ENCODE peak calls at places on chromosomes 6 and 20, in nine cellular contexts. U, V, R, J, G, C, T, P and K are unnamed samples.

GRCh38 chr6:149235130-149235561 is 82.4 kb upstream of the TAB2 start:
- DNase-seq in U (no peak), V (no peak), R (peak), J (peak), G (peak), C (no peak), T (no peak), P (no peak), K (peak)

GRCh38 chr6:47428288-47428687 is 49.3 kb upstream of the CD2AP start:
- DNase-seq in U (no peak), V (no peak), R (no peak), J (no peak), G (no peak), C (no peak), T (no peak), P (no peak), K (no peak)

GRCh38 chr6:38935051-38935450 is 113.5 kb upstream of the GLP1R start:
- DNase-seq in U (no peak), V (no peak), R (no peak), J (no peak), G (no peak), C (no peak), T (no peak), P (no peak), K (no peak)

GRCh38 chr6:131124341-131125071 is 10.8 kb upstream of the AKAP7 start:
- DNase-seq in U (no peak), V (no peak), R (no peak), J (no peak), G (no peak), C (no peak), T (no peak), P (no peak), K (no peak)

GRCh38 chr20:63636752-63637633 is 10.1 kb upstream of the GMEB2 start:
- DNase-seq in U (no peak), V (no peak), R (no peak), J (peak), G (no peak), C (no peak), T (no peak), P (no peak), K (no peak)

GRCh38 chr20:53957421-53958172 is 112.8 kb downstream of the BCAS1 start:
- DNase-seq in U (no peak), V (no peak), R (no peak), J (peak), G (no peak), C (no peak), T (no peak), P (no peak), K (no peak)

GRCh38 chr6:113018351-113019151 is 671.4 kb downstream of the RFPL4B start:
- DNase-seq in U (peak), V (no peak), R (peak), J (peak), G (peak), C (no peak), T (no peak), P (peak), K (peak)

GRCh38 chr6:9523462-9523861 is 891.4 kb downstream of the TFAP2A start:
- DNase-seq in U (peak), V (no peak), R (no peak), J (peak), G (no peak), C (no peak), T (no peak), P (no peak), K (peak)

GRCh38 chr6:37538107-37538506 is 38.4 kb upstream of the CCDC167 start:
- DNase-seq in U (no peak), V (no peak), R (no peak), J (no peak), G (no peak), C (no peak), T (no peak), P (no peak), K (peak)
- TF ChIP-seq CTCF in U (peak), V (peak), R (no peak), J (peak), G (no peak), C (no peak), T (peak), P (no peak), K (peak)

DNA sequence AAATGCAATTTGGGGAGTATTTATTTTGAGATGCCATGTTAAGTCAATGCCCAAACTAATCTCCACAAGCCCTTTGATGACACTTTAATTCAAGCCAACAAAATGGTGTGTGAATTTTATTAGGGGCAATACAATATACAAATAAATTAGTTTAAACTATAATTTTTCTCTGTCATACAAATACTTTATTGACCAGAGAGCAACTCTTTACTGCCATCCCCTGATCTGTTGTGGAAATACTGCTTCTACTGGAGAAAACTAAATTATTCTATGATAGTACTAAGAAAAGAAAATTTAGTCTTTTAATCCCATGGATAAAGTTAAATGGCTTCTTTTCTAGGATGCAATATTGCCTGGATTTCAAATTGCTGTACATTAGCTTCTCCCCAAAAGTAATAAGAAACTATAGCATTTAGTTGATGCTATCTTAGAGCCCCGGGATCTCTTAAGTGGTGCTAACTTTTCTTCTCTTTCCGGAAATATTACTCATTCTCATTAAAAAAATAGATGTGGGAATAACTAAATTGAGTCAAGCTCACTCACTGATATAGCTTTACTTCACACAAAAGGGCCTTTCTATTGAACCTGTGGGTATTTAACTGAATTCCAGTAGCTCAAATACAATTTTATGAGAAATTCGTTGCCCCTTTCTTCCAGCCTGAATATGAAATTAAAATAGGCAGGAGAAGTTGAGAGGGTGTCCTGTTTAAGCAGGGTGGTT is 49.2 kb downstream of the SMPDL3A start:
- DNase-seq in U (no peak), V (no peak), R (no peak), J (peak), G (no peak), C (no peak), T (no peak), P (no peak), K (peak)
- TF ChIP-seq CTCF in U (peak), V (peak), R (peak), J (peak), G (peak), C (peak), T (peak), P (no peak), K (peak)

DNA sequence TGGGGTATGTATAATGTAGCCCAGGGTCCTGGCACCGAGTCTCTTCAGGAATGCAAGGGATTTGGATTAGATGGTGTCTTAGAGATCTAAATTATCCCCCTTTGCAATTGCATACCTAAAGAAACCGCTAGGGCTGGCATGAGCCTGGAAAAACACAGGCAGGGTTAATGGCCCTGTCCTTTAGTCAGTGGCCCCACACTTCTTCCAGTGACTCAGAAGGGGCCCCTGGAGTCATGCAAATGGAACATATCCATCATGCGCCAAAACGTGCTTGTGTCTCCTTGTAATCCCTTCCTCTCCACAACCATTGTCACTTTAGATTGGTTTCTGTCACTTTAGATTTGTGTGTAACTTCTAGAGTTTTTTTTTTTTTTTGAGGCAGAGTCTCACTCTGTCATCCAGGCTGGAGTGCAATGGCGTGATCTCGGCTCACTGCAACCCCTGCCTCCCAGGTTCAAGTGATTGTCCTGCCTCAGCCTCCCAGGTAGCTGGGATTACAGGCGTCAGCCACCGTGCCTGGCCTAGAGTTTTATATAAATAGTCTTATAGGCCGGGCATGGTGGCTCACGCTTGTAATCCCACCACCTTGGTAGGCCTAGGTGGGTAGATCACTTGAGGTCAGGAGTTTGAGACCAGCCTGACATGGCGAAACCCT is 8.7 kb upstream of the MYBL2 start:
- DNase-seq in U (no peak), V (no peak), R (no peak), J (peak), G (peak), C (no peak), T (no peak), P (no peak), K (peak)
- TF ChIP-seq CTCF in U (no peak), V (peak), R (no peak), J (peak), G (no peak), C (no peak), T (no peak), P (no peak), K (no peak)

GRCh38 chr6:126170875-126171489 is 168.9 kb upstream of the CENPW start:
- DNase-seq in U (no peak), V (no peak), R (peak), J (no peak), G (no peak), C (no peak), T (no peak), P (no peak), K (peak)
- TF ChIP-seq CTCF in U (no peak), V (peak), R (peak), J (peak), G (peak), C (no peak), T (peak), P (no peak), K (peak)

GRCh38 chr6:84671188-84671587 is 93.2 kb downstream of the TBX18 start:
- DNase-seq in U (no peak), V (no peak), R (no peak), J (no peak), G (no peak), C (no peak), T (no peak), P (no peak), K (no peak)

GRCh38 chr6:84669945-84670344 is 94.5 kb downstream of the TBX18 start:
- DNase-seq in U (no peak), V (no peak), R (no peak), J (no peak), G (no peak), C (no peak), T (no peak), P (no peak), K (no peak)

GRCh38 chr6:84674395-84674794 is 90.0 kb downstream of the TBX18 start:
- DNase-seq in U (no peak), V (no peak), R (no peak), J (no peak), G (no peak), C (no peak), T (no peak), P (no peak), K (no peak)

DNA sequence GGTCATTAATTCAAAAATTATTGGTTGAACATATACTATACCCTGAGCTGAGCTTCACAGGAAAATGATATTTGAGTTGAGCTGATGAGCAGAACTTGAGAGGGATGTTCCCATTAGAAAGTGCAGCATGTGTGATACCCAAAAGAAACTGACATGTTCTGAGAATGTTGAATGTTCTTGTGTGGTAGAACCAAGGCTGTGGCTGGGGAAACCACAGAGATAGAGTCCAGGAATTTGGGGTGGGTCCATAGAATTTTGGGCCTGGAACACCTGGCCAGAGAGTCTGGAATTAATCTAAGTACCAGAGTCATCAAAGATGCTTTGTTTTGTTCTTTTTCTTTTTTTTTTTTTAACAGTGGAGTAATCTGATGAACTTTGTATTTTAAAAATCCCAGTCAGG is 88.7 kb downstream of the TBX18 start:
- DNase-seq in U (no peak), V (no peak), R (no peak), J (no peak), G (no peak), C (no peak), T (no peak), P (no peak), K (no peak)
- TF ChIP-seq CTCF in U (no peak), V (no peak), R (no peak), J (no peak), G (no peak), C (no peak), T (no peak), P (no peak), K (no peak)

GRCh38 chr6:98514073-98514720 is 320.2 kb upstream of the POU3F2 start:
- DNase-seq in U (no peak), V (no peak), R (no peak), J (no peak), G (no peak), C (no peak), T (no peak), P (no peak), K (no peak)
- TF ChIP-seq CTCF in U (no peak), V (no peak), R (no peak), J (no peak), G (no peak), C (no peak), T (no peak), P (no peak), K (no peak)

DNA sequence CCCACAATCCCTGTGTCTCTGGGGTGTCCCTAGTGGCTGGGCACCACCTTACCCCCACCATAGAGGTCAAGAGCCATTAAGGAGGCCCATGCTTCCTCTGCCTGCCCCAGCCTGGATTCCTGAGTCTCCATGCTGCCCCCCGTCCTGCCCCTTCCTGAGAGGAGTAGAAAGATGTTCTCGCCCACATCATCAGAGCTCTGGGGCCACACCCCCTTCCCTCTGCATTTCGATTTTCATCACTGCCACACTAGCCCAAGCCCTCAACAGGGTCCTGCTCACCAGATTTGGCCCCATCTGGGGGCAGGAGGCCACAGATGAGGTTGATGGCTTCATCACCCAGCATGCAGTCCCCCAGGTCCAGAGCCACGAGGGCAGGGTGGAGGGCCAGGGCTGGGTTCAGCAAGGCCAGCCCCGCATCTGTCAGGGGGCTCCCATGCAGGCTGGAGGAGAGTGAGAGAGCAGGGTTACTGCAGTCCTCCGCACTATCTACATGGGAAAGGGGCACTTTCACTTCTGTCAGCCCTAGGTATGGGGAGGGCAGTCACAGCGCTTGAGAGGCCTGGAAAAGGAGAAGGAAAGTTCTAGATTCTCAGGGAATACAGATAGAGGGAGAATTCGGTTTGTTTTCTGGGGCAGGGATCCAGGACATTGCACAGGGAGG is 1.5 kb downstream of the LRRC73 start:
- DNase-seq in U (no peak), V (no peak), R (no peak), J (no peak), G (no peak), C (no peak), T (no peak), P (no peak), K (no peak)
- TF ChIP-seq CTCF in U (no peak), V (no peak), R (no peak), J (no peak), G (no peak), C (no peak), T (no peak), P (no peak), K (no peak)

DNA sequence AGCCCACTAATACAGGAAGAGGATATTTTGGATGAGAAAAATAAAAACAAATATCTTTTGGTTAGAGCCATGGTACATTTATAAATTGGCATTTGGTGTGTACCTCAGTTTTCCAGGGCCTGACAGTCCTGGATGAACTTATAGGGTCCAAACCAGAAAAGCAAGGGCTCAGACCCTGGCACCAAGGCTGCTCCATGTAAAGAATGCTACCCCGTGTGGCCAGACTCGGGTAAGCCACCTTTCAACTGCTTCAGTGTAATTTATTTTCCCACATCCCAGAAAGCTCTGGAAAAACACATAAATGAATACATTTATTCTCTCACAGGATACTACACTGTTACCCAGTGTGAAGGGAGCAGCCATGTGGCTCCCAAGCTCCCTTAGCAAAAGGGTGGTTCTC is 13.9 kb downstream of the MRPL14 start:
- DNase-seq in U (no peak), V (no peak), R (no peak), J (no peak), G (no peak), C (no peak), T (no peak), P (no peak), K (no peak)
- TF ChIP-seq CTCF in U (peak), V (peak), R (no peak), J (peak), G (no peak), C (peak), T (peak), P (no peak), K (peak)

GRCh38 chr6:168737481-168737880 is 296.5 kb downstream of the SMOC2 start:
- DNase-seq in U (no peak), V (no peak), R (no peak), J (no peak), G (no peak), C (no peak), T (no peak), P (no peak), K (peak)
- TF ChIP-seq CTCF in U (no peak), V (peak), R (no peak), J (no peak), G (no peak), C (no peak), T (no peak), P (no peak), K (peak)

GRCh38 chr6:142915129-142915697 is 29.8 kb downstream of the HIVEP2 start:
- DNase-seq in U (no peak), V (no peak), R (no peak), J (no peak), G (no peak), C (no peak), T (no peak), P (no peak), K (no peak)

GRCh38 chr6:142913036-142913510 is 31.9 kb downstream of the HIVEP2 start:
- DNase-seq in U (no peak), V (no peak), R (no peak), J (no peak), G (no peak), C (no peak), T (no peak), P (no peak), K (no peak)

GRCh38 chr6:142912125-142912524 is 32.9 kb downstream of the HIVEP2 start:
- DNase-seq in U (no peak), V (no peak), R (no peak), J (no peak), G (no peak), C (no peak), T (no peak), P (no peak), K (no peak)

GRCh38 chr6:142914371-142914770 is 30.6 kb downstream of the HIVEP2 start:
- DNase-seq in U (no peak), V (no peak), R (no peak), J (no peak), G (no peak), C (no peak), T (no peak), P (no peak), K (no peak)

DNA sequence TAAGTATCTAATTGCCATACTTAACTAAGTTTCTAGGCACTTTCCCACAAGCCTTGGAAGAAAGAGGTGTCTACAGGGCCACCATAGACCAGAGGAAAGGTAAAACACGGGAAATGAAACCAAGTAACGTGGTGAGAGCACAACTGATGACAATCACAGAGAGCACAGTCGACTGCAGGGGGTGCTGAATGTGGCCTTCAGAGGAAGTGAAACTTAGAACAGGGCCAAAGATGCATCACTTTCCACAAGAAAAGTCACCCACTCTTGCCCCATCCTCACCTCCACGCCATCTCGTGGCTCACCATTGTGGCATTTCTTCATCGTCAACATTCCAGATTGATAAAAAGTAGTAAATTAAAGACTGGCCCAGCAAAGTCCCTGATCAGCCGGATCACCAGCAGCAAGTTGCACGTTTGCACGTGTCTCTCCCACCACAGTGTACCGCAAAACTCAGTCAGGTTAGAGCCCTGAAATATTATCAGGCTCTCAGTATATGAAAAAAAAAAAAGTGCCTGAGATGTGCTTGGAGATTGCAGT is 31.4 kb downstream of the HIVEP2 start:
- DNase-seq in U (no peak), V (no peak), R (peak), J (no peak), G (no peak), C (no peak), T (no peak), P (no peak), K (no peak)
- TF ChIP-seq CTCF in U (no peak), V (no peak), R (no peak), J (no peak), G (no peak), C (no peak), T (no peak), P (no peak), K (no peak)